ENCODE peak calls at places on chromosomes 7 and 10, in seven cellular contexts. W is hepatocyte, K is NCI-H1092, P is cardiac fibroblast, Y is fibroblast of lung, Z is nephron progenitor cell, V is kidney tubule cell. G is an unnamed sample.

GRCh38 chr7:22572937-22573336 is 72.9 kb upstream of the STEAP1B start:
- DNase-seq in W (no peak), K (no peak), P (peak; percentile 74), Y (no peak), Z (no peak), V (peak; percentile 99), G (no peak)

GRCh38 chr7:69739906-69740545 is 141.8 kb downstream of the AUTS2 start:
- DNase-seq in W (no peak), K (no peak), P (peak; percentile 35), Y (peak; percentile 59), Z (no peak), V (peak; percentile 51), G (no peak)

GRCh38 chr10:1100691-1101368 is 44.6 kb downstream of the WDR37 start:
- DNase-seq in W (no peak), K (no peak), P (no peak), Y (no peak), Z (peak; percentile 22), V (no peak), G (no peak)

GRCh38 chr10:130463876-130464360 is 327.7 kb downstream of the GLRX3 start:
- DNase-seq in W (no peak), K (no peak), P (no peak), Y (no peak), Z (no peak), V (no peak), G (no peak)

GRCh38 chr7:99296471-99296870 is 23.8 kb downstream of the MYH16 start:
- DNase-seq in W (no peak), K (no peak), P (no peak), Y (no peak), Z (no peak), V (no peak), G (no peak)

GRCh38 chr7:134894928-134895327 is 91.4 kb upstream of the AGBL3 start:
- DNase-seq in W (no peak), K (no peak), P (no peak), Y (no peak), Z (no peak), V (no peak), G (no peak)

GRCh38 chr7:42262907-42263466 is 26.0 kb upstream of the GLI3 start:
- DNase-seq in W (peak; percentile 9), K (no peak), P (peak; percentile 32), Y (peak; percentile 80), Z (peak; percentile 46), V (peak; percentile 81), G (peak; percentile 76)

GRCh38 chr10:18230794-18231193 is 90.6 kb downstream of the CACNB2 start:
- DNase-seq in W (no peak), K (no peak), P (peak; percentile 57), Y (peak; percentile 36), Z (no peak), V (no peak), G (no peak)

GRCh38 chr7:55155351-55156117 is 136.7 kb downstream of the EGFR start:
- DNase-seq in W (no peak), K (no peak), P (no peak), Y (no peak), Z (no peak), V (no peak), G (no peak)

GRCh38 chr10:29946953-29947700 is 112.3 kb downstream of the JCAD start:
- DNase-seq in W (peak; percentile 51), K (no peak), P (peak; percentile 91), Y (peak; percentile 92), Z (no peak), V (peak; percentile 95), G (peak; percentile 40)

GRCh38 chr10:112307631-112308502 is 24.7 kb downstream of the TECTB start:
- DNase-seq in W (peak; percentile 72), K (no peak), P (peak; percentile 61), Y (peak; percentile 26), Z (peak; percentile 38), V (peak; percentile 57), G (peak; percentile 52)

GRCh38 chr10:98074315-98074911 is 44.0 kb upstream of the CRTAC1 start:
- DNase-seq in W (peak; percentile 32), K (no peak), P (peak; percentile 21), Y (peak; percentile 17), Z (peak; percentile 73), V (peak; percentile 2), G (peak; percentile 32)

GRCh38 chr7:42624471-42624870 is 287.4 kb downstream of the C7orf25 start:
- DNase-seq in W (no peak), K (no peak), P (peak; percentile 46), Y (peak; percentile 27), Z (no peak), V (peak; percentile 20), G (no peak)

GRCh38 chr7:94446308-94446707 is 51.6 kb downstream of the COL1A2 start:
- DNase-seq in W (no peak), K (no peak), P (no peak), Y (no peak), Z (no peak), V (no peak), G (no peak)

GRCh38 chr10:132106431-132106830 is 40.7 kb downstream of the JAKMIP3 start:
- DNase-seq in W (no peak), K (no peak), P (no peak), Y (no peak), Z (no peak), V (no peak), G (no peak)

GRCh38 chr7:48182736-48183369 is 11.6 kb downstream of the ABCA13 start:
- DNase-seq in W (no peak), K (no peak), P (peak; percentile 73), Y (peak; percentile 18), Z (no peak), V (no peak), G (no peak)

GRCh38 chr7:151558575-151558974 is 38.9 kb upstream of the RHEB start:
- DNase-seq in W (no peak), K (no peak), P (no peak), Y (peak; percentile 19), Z (no peak), V (no peak), G (no peak)

GRCh38 chr10:129888784-129889616 is 75.1 kb downstream of the EBF3 start:
- DNase-seq in W (peak; percentile 59), K (no peak), P (peak; percentile 66), Y (peak; percentile 8), Z (peak; percentile 84), V (peak; percentile 35), G (peak; percentile 29)

GRCh38 chr10:103542764-103543616 is 49.5 kb downstream of the NEURL1 start:
- DNase-seq in W (peak; percentile 59), K (peak; percentile 47), P (peak; percentile 53), Y (peak; percentile 48), Z (peak; percentile 42), V (peak; percentile 28), G (peak; percentile 66)

GRCh38 chr7:128030999-128031681 is at the start of gene LRRC4:
- DNase-seq in W (peak; percentile 74), K (peak; percentile 48), P (peak; percentile 35), Y (peak; percentile 39), Z (peak; percentile 57), V (peak; percentile 50), G (peak; percentile 54)

GRCh38 chr7:34723866-34724490 is 66.0 kb downstream of the NPSR1 start:
- DNase-seq in W (no peak), K (no peak), P (no peak), Y (no peak), Z (no peak), V (no peak), G (peak; percentile 18)

GRCh38 chr7:50467817-50468610 is 17.9 kb upstream of the FIGNL1 start:
- DNase-seq in W (peak; percentile 88), K (peak; percentile 25), P (peak; percentile 77), Y (peak; percentile 87), Z (peak; percentile 83), V (peak; percentile 70), G (peak; percentile 68)

GRCh38 chr7:49852619-49853462 is 79.4 kb downstream of the VWC2 start:
- DNase-seq in W (peak; percentile 75), K (peak; percentile 7), P (peak; percentile 64), Y (peak; percentile 2), Z (peak; percentile 60), V (peak; percentile 69), G (peak; percentile 41)

GRCh38 chr7:41911792-41912191 is 208.9 kb upstream of the INHBA start:
- DNase-seq in W (no peak), K (no peak), P (peak; percentile 92), Y (peak; percentile 41), Z (no peak), V (peak; percentile 95), G (peak; percentile 71)

GRCh38 chr10:3018247-3018646 is 49.1 kb upstream of the PFKP start:
- DNase-seq in W (no peak), K (no peak), P (no peak), Y (no peak), Z (no peak), V (no peak), G (no peak)

GRCh38 chr10:69732147-69732825 is 69.4 kb upstream of the COL13A1 start:
- DNase-seq in W (no peak), K (no peak), P (no peak), Y (no peak), Z (no peak), V (no peak), G (no peak)

GRCh38 chr7:99011341-99011705 is 132.6 kb downstream of the SMURF1 start:
- DNase-seq in W (no peak), K (no peak), P (no peak), Y (no peak), Z (no peak), V (no peak), G (no peak)

GRCh38 chr10:19098803-19099202 is 50.2 kb downstream of the MALRD1 start:
- DNase-seq in W (no peak), K (no peak), P (no peak), Y (no peak), Z (no peak), V (no peak), G (no peak)

GRCh38 chr10:28925154-28925663 is 247.9 kb downstream of the BAMBI start:
- DNase-seq in W (no peak), K (no peak), P (no peak), Y (no peak), Z (peak; percentile 26), V (no peak), G (no peak)

GRCh38 chr7:115332691-115333090 is 410.8 kb downstream of the MDFIC start:
- DNase-seq in W (no peak), K (no peak), P (no peak), Y (peak; percentile 12), Z (no peak), V (no peak), G (no peak)

GRCh38 chr10:83544049-83544448 is 595.3 kb upstream of the GHITM start:
- DNase-seq in W (no peak), K (no peak), P (no peak), Y (no peak), Z (no peak), V (no peak), G (no peak)

GRCh38 chr10:92068900-92069299 is 145.3 kb downstream of the BTAF1 start:
- DNase-seq in W (no peak), K (no peak), P (peak; percentile 18), Y (peak; percentile 9), Z (no peak), V (peak; percentile 28), G (no peak)